ENCODE peak calls at places on chromosomes 6 and 20, in nine cellular contexts. One of them, this sample, is unnamed.

GRCh38 chr6:100230976-100231316 is 233.8 kb downstream of the SIM1 start:
- DNase-seq in astrocyte of the cerebellum: no peak
- DNase-seq in A673: no peak
- DNase-seq in tibial artery: no peak
- DNase-seq in HepG2: no peak
- DNase-seq in upper lobe of left lung: no peak
- DNase-seq in transverse colon: no peak
- DNase-seq in coronary artery: no peak
- DNase-seq in fibroblast of mammary gland: peak
- DNase-seq in this sample: no peak

GRCh38 chr6:90326404-90327057 is 29.9 kb upstream of the BACH2 start:
- DNase-seq in fibroblast of mammary gland: no peak
- DNase-seq in transverse colon: no peak
- DNase-seq in A673: no peak
- DNase-seq in tibial artery: no peak
- DNase-seq in HepG2: no peak
- DNase-seq in coronary artery: no peak
- DNase-seq in upper lobe of left lung: no peak
- DNase-seq in astrocyte of the cerebellum: no peak
- DNase-seq in this sample: no peak

GRCh38 chr6:126337323-126337722 is 2.6 kb upstream of the CENPW start:
- DNase-seq in upper lobe of left lung: peak
- DNase-seq in tibial artery: no peak
- DNase-seq in HepG2: no peak
- DNase-seq in coronary artery: no peak
- DNase-seq in transverse colon: no peak
- DNase-seq in fibroblast of mammary gland: peak
- DNase-seq in A673: peak
- DNase-seq in astrocyte of the cerebellum: no peak
- DNase-seq in this sample: peak

GRCh38 chr20:45017281-45017680 is 51.0 kb downstream of the STK4 start:
- DNase-seq in astrocyte of the cerebellum: no peak
- DNase-seq in HepG2: no peak
- DNase-seq in fibroblast of mammary gland: no peak
- DNase-seq in coronary artery: no peak
- DNase-seq in transverse colon: no peak
- DNase-seq in A673: no peak
- DNase-seq in upper lobe of left lung: no peak
- DNase-seq in tibial artery: no peak
- DNase-seq in this sample: no peak

GRCh38 chr6:116366740-116367275 is 3.9 kb upstream of the DSE start:
- DNase-seq in fibroblast of mammary gland: no peak
- DNase-seq in tibial artery: no peak
- DNase-seq in upper lobe of left lung: no peak
- DNase-seq in coronary artery: no peak
- DNase-seq in astrocyte of the cerebellum: no peak
- DNase-seq in transverse colon: no peak
- DNase-seq in A673: no peak
- DNase-seq in HepG2: no peak
- DNase-seq in this sample: no peak

GRCh38 chr6:153032255-153032882 is 29.9 kb upstream of the MTRF1L start:
- DNase-seq in coronary artery: no peak
- DNase-seq in fibroblast of mammary gland: peak
- DNase-seq in HepG2: peak
- DNase-seq in astrocyte of the cerebellum: peak
- DNase-seq in transverse colon: no peak
- DNase-seq in tibial artery: no peak
- DNase-seq in A673: peak
- DNase-seq in upper lobe of left lung: no peak
- DNase-seq in this sample: peak

GRCh38 chr6:89836637-89837222 is 7.0 kb downstream of the CASP8AP2 start:
- DNase-seq in tibial artery: no peak
- DNase-seq in fibroblast of mammary gland: no peak
- DNase-seq in HepG2: no peak
- DNase-seq in upper lobe of left lung: no peak
- DNase-seq in coronary artery: peak
- DNase-seq in astrocyte of the cerebellum: no peak
- DNase-seq in A673: no peak
- DNase-seq in transverse colon: no peak
- DNase-seq in this sample: no peak

GRCh38 chr6:163998496-163998895 is 584.0 kb downstream of the QKI start:
- DNase-seq in coronary artery: no peak
- DNase-seq in HepG2: no peak
- DNase-seq in tibial artery: no peak
- DNase-seq in A673: no peak
- DNase-seq in upper lobe of left lung: no peak
- DNase-seq in transverse colon: no peak
- DNase-seq in fibroblast of mammary gland: no peak
- DNase-seq in astrocyte of the cerebellum: no peak
- DNase-seq in this sample: no peak

DNA sequence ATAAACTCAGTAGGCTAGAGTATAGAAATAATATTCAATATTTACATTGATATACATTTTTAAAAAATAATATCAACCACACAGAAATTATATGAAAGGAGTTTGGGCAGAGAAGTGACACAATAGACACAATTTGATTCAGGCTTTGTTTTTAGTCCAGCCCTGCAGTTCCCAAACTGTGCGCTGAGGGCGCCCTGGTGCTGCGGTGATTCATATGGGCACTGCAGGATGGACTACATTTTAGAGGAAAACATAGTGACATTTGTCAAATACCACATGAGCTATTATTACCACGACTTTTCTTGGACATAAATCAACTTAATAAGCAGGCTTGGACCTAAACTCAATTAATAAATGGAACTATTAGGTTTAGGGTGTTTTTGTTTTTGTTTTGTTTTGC is 364.3 kb upstream of the ID4 start:
- DNase-seq in A673: peak
- DNase-seq in fibroblast of mammary gland: peak
- DNase-seq in coronary artery: no peak
- DNase-seq in HepG2: no peak
- DNase-seq in tibial artery: no peak
- DNase-seq in transverse colon: no peak
- DNase-seq in upper lobe of left lung: no peak
- DNase-seq in astrocyte of the cerebellum: no peak
- DNase-seq in this sample: peak
- TF ChIP-seq CTCF in A673: peak
- TF ChIP-seq CTCF in fibroblast of mammary gland: peak
- TF ChIP-seq CTCF in coronary artery: no peak
- TF ChIP-seq CTCF in HepG2: peak
- TF ChIP-seq CTCF in tibial artery: no peak
- TF ChIP-seq CTCF in transverse colon: no peak
- TF ChIP-seq CTCF in upper lobe of left lung: no peak
- TF ChIP-seq CTCF in astrocyte of the cerebellum: peak
- TF ChIP-seq CTCF in this sample: peak

GRCh38 chr20:56988446-56988845 is 278.0 kb downstream of the BMP7 start:
- DNase-seq in fibroblast of mammary gland: no peak
- DNase-seq in tibial artery: no peak
- DNase-seq in HepG2: no peak
- DNase-seq in transverse colon: no peak
- DNase-seq in astrocyte of the cerebellum: no peak
- DNase-seq in upper lobe of left lung: no peak
- DNase-seq in A673: no peak
- DNase-seq in coronary artery: no peak
- DNase-seq in this sample: peak

GRCh38 chr20:56986931-56987720 is 279.3 kb downstream of the BMP7 start:
- DNase-seq in transverse colon: no peak
- DNase-seq in tibial artery: no peak
- DNase-seq in HepG2: no peak
- DNase-seq in A673: no peak
- DNase-seq in upper lobe of left lung: no peak
- DNase-seq in fibroblast of mammary gland: peak
- DNase-seq in astrocyte of the cerebellum: no peak
- DNase-seq in coronary artery: no peak
- DNase-seq in this sample: peak

GRCh38 chr20:56986476-56986875 is 280.0 kb downstream of the BMP7 start:
- DNase-seq in tibial artery: no peak
- DNase-seq in HepG2: no peak
- DNase-seq in astrocyte of the cerebellum: no peak
- DNase-seq in fibroblast of mammary gland: no peak
- DNase-seq in A673: no peak
- DNase-seq in transverse colon: no peak
- DNase-seq in upper lobe of left lung: no peak
- DNase-seq in coronary artery: no peak
- DNase-seq in this sample: no peak

GRCh38 chr20:56989516-56989915 is 276.9 kb downstream of the BMP7 start:
- DNase-seq in fibroblast of mammary gland: no peak
- DNase-seq in coronary artery: no peak
- DNase-seq in HepG2: no peak
- DNase-seq in transverse colon: no peak
- DNase-seq in upper lobe of left lung: no peak
- DNase-seq in A673: no peak
- DNase-seq in astrocyte of the cerebellum: no peak
- DNase-seq in tibial artery: no peak
- DNase-seq in this sample: peak

DNA sequence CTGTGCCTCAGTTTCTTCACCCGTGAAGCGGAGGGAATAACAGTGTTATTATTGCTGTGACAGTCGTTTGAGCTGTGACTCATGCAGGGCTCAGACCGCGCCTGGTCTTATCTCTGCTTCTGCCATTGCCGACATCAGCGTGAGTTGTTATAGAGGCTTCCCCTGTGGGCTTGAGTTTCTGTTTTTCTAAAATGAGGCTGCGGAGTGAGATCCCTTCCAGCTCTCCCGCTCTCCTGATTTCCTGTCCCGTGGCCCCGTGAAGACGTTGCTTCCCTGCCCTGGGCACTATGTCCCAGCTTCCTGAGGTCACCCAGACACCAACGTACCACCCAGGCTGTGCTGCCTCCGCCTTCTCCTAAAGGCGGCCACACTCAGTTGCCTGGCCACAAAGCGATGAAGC is 278.4 kb downstream of the BMP7 start:
- DNase-seq in coronary artery: no peak
- DNase-seq in upper lobe of left lung: no peak
- DNase-seq in HepG2: no peak
- DNase-seq in transverse colon: no peak
- DNase-seq in tibial artery: no peak
- DNase-seq in fibroblast of mammary gland: no peak
- DNase-seq in astrocyte of the cerebellum: no peak
- DNase-seq in A673: no peak
- DNase-seq in this sample: peak
- H3K4me3 ChIP-seq in coronary artery: no peak
- H3K4me3 ChIP-seq in upper lobe of left lung: no peak
- H3K4me3 ChIP-seq in HepG2: no peak
- H3K4me3 ChIP-seq in transverse colon: no peak
- H3K4me3 ChIP-seq in tibial artery: no peak
- H3K4me3 ChIP-seq in fibroblast of mammary gland: no peak
- H3K4me3 ChIP-seq in astrocyte of the cerebellum: no peak
- H3K4me3 ChIP-seq in A673: no peak
- H3K4me3 ChIP-seq in this sample: peak

GRCh38 chr6:34065470-34066283 is 80.2 kb downstream of the GRM4 start:
- DNase-seq in A673: peak
- DNase-seq in coronary artery: no peak
- DNase-seq in upper lobe of left lung: no peak
- DNase-seq in tibial artery: no peak
- DNase-seq in fibroblast of mammary gland: no peak
- DNase-seq in astrocyte of the cerebellum: no peak
- DNase-seq in transverse colon: no peak
- DNase-seq in HepG2: no peak
- DNase-seq in this sample: no peak

GRCh38 chr6:34068462-34069044 is 77.3 kb downstream of the GRM4 start:
- DNase-seq in fibroblast of mammary gland: no peak
- DNase-seq in A673: no peak
- DNase-seq in HepG2: no peak
- DNase-seq in upper lobe of left lung: no peak
- DNase-seq in astrocyte of the cerebellum: no peak
- DNase-seq in coronary artery: no peak
- DNase-seq in transverse colon: no peak
- DNase-seq in tibial artery: no peak
- DNase-seq in this sample: no peak

GRCh38 chr6:34066284-34066571 is 79.7 kb downstream of the GRM4 start:
- DNase-seq in upper lobe of left lung: no peak
- DNase-seq in astrocyte of the cerebellum: no peak
- DNase-seq in A673: no peak
- DNase-seq in coronary artery: no peak
- DNase-seq in fibroblast of mammary gland: no peak
- DNase-seq in HepG2: no peak
- DNase-seq in tibial artery: no peak
- DNase-seq in transverse colon: no peak
- DNase-seq in this sample: no peak

GRCh38 chr6:34066772-34067770 is 78.8 kb downstream of the GRM4 start:
- DNase-seq in upper lobe of left lung: no peak
- DNase-seq in astrocyte of the cerebellum: no peak
- DNase-seq in tibial artery: no peak
- DNase-seq in HepG2: no peak
- DNase-seq in fibroblast of mammary gland: no peak
- DNase-seq in coronary artery: no peak
- DNase-seq in A673: no peak
- DNase-seq in transverse colon: no peak
- DNase-seq in this sample: no peak

GRCh38 chr6:34067814-34068213 is 78.1 kb downstream of the GRM4 start:
- DNase-seq in fibroblast of mammary gland: no peak
- DNase-seq in A673: peak
- DNase-seq in tibial artery: no peak
- DNase-seq in transverse colon: no peak
- DNase-seq in upper lobe of left lung: no peak
- DNase-seq in HepG2: no peak
- DNase-seq in coronary artery: no peak
- DNase-seq in astrocyte of the cerebellum: no peak
- DNase-seq in this sample: peak
- TF ChIP-seq CTCF in fibroblast of mammary gland: no peak
- TF ChIP-seq CTCF in A673: peak
- TF ChIP-seq CTCF in tibial artery: no peak
- TF ChIP-seq CTCF in transverse colon: no peak
- TF ChIP-seq CTCF in upper lobe of left lung: no peak
- TF ChIP-seq CTCF in HepG2: peak
- TF ChIP-seq CTCF in coronary artery: no peak
- TF ChIP-seq CTCF in astrocyte of the cerebellum: no peak
- TF ChIP-seq CTCF in this sample: peak

GRCh38 chr20:32111287-32111686 is 1.8 kb downstream of the TM9SF4 start:
- DNase-seq in tibial artery: no peak
- DNase-seq in astrocyte of the cerebellum: no peak
- DNase-seq in A673: no peak
- DNase-seq in fibroblast of mammary gland: no peak
- DNase-seq in upper lobe of left lung: no peak
- DNase-seq in HepG2: peak
- DNase-seq in transverse colon: no peak
- DNase-seq in coronary artery: no peak
- DNase-seq in this sample: no peak

GRCh38 chr20:32109392-32110172 is at the start of gene TM9SF4:
- DNase-seq in tibial artery: peak
- DNase-seq in transverse colon: peak
- DNase-seq in upper lobe of left lung: peak
- DNase-seq in coronary artery: peak
- DNase-seq in astrocyte of the cerebellum: peak
- DNase-seq in fibroblast of mammary gland: peak
- DNase-seq in A673: peak
- DNase-seq in HepG2: peak
- DNase-seq in this sample: peak

GRCh38 chr20:32110727-32111126 is 1.2 kb downstream of the TM9SF4 start:
- DNase-seq in HepG2: no peak
- DNase-seq in tibial artery: no peak
- DNase-seq in fibroblast of mammary gland: no peak
- DNase-seq in coronary artery: no peak
- DNase-seq in astrocyte of the cerebellum: no peak
- DNase-seq in transverse colon: no peak
- DNase-seq in A673: no peak
- DNase-seq in upper lobe of left lung: no peak
- DNase-seq in this sample: no peak

GRCh38 chr20:32110173-32110704 is 725 bp downstream of the TM9SF4 start:
- DNase-seq in tibial artery: no peak
- DNase-seq in astrocyte of the cerebellum: no peak
- DNase-seq in transverse colon: no peak
- DNase-seq in upper lobe of left lung: no peak
- DNase-seq in HepG2: no peak
- DNase-seq in A673: peak
- DNase-seq in fibroblast of mammary gland: no peak
- DNase-seq in coronary artery: no peak
- DNase-seq in this sample: no peak

GRCh38 chr20:32108814-32109391 is 611 bp upstream of the TM9SF4 start:
- DNase-seq in upper lobe of left lung: no peak
- DNase-seq in A673: no peak
- DNase-seq in HepG2: no peak
- DNase-seq in tibial artery: no peak
- DNase-seq in astrocyte of the cerebellum: no peak
- DNase-seq in fibroblast of mammary gland: no peak
- DNase-seq in coronary artery: no peak
- DNase-seq in transverse colon: no peak
- DNase-seq in this sample: no peak
- H3K4me3 ChIP-seq in upper lobe of left lung: no peak
- H3K4me3 ChIP-seq in A673: peak
- H3K4me3 ChIP-seq in HepG2: no peak
- H3K4me3 ChIP-seq in tibial artery: peak
- H3K4me3 ChIP-seq in astrocyte of the cerebellum: peak
- H3K4me3 ChIP-seq in fibroblast of mammary gland: peak
- H3K4me3 ChIP-seq in coronary artery: peak
- H3K4me3 ChIP-seq in transverse colon: peak
- H3K4me3 ChIP-seq in this sample: no peak